ENCODE peak calls at places on chromosomes 7 and 10, in eight cellular contexts. S is transverse colon, O is prostate gland, Y is adrenal gland, C is gastrocnemius medialis, V is stomach, J is suprapubic skin, Z is HCT116. U is an unnamed sample.

GRCh38 chr7:155375337-155376277 is 77.9 kb downstream of the INSIG1 start:
- DNase-seq in S (no peak), O (no peak), Y (no peak), C (no peak), V (no peak), J (no peak), Z (no peak), U (no peak)

GRCh38 chr10:78865931-78866717 is 202.6 kb upstream of the ZMIZ1 start:
- DNase-seq in S (no peak), O (no peak), Y (no peak), C (no peak), V (no peak), J (no peak), Z (no peak), U (no peak)

GRCh38 chr7:38283809-38284208 is 10.4 kb upstream of the TARP start:
- DNase-seq in S (no peak), O (no peak), Y (no peak), C (no peak), V (no peak), J (no peak), Z (no peak), U (no peak)

GRCh38 chr7:87599336-87599735 is 1.3 kb downstream of the ABCB1 start:
- DNase-seq in S (peak), O (no peak), Y (peak), C (no peak), V (peak), J (no peak), Z (no peak), U (no peak)

GRCh38 chr10:26481914-26482550 is 43.9 kb downstream of the APBB1IP start:
- DNase-seq in S (peak), O (no peak), Y (peak), C (no peak), V (no peak), J (no peak), Z (no peak), U (no peak)

GRCh38 chr7:111168182-111168581 is 77.3 kb downstream of the LRRN3 start:
- DNase-seq in S (no peak), O (no peak), Y (no peak), C (no peak), V (no peak), J (no peak), Z (no peak), U (no peak)

GRCh38 chr7:24702674-24703235 is 54.5 kb downstream of the GSDME start:
- DNase-seq in S (no peak), O (no peak), Y (no peak), C (no peak), V (no peak), J (no peak), Z (no peak), U (no peak)

GRCh38 chr7:51214098-51214497 is 102.5 kb downstream of the COBL start:
- DNase-seq in S (no peak), O (no peak), Y (no peak), C (no peak), V (no peak), J (no peak), Z (no peak), U (no peak)

GRCh38 chr10:28790146-28790545 is 112.8 kb downstream of the BAMBI start:
- DNase-seq in S (no peak), O (no peak), Y (peak), C (no peak), V (no peak), J (no peak), Z (no peak), U (no peak)

GRCh38 chr10:123009105-123009805 is 449 bp downstream of the ACADSB start:
- DNase-seq in S (peak), O (peak), Y (peak), C (no peak), V (peak), J (peak), Z (no peak), U (peak)

GRCh38 chr10:23412223-23412622 is 26.7 kb upstream of the OTUD1 start:
- DNase-seq in S (no peak), O (no peak), Y (peak), C (no peak), V (no peak), J (no peak), Z (no peak), U (no peak)

GRCh38 chr7:53983505-53983904 is 558.7 kb upstream of the VSTM2A start:
- DNase-seq in S (no peak), O (no peak), Y (peak), C (no peak), V (no peak), J (no peak), Z (no peak), U (no peak)

GRCh38 chr10:58823983-58824382 is 311.3 kb downstream of the BICC1 start:
- DNase-seq in S (no peak), O (no peak), Y (no peak), C (no peak), V (no peak), J (no peak), Z (no peak), U (no peak)

GRCh38 chr10:63120554-63120953 is 12.6 kb upstream of the NRBF2 start:
- DNase-seq in S (no peak), O (no peak), Y (no peak), C (no peak), V (no peak), J (no peak), Z (no peak), U (peak)

GRCh38 chr7:133771778-133772421 is 355.2 kb upstream of the LRGUK start:
- DNase-seq in S (no peak), O (peak), Y (no peak), C (no peak), V (no peak), J (no peak), Z (no peak), U (peak)

GRCh38 chr7:90401989-90402388 is 1.3 kb upstream of the CLDN12 start:
- DNase-seq in S (peak), O (no peak), Y (peak), C (no peak), V (no peak), J (no peak), Z (no peak), U (no peak)

GRCh38 chr7:156999611-157000046 is 10.8 kb downstream of the MNX1 start:
- DNase-seq in S (peak), O (no peak), Y (no peak), C (no peak), V (peak), J (no peak), Z (no peak), U (peak)

GRCh38 chr10:79106651-79107050 is 37.9 kb downstream of the ZMIZ1 start:
- DNase-seq in S (no peak), O (no peak), Y (no peak), C (no peak), V (no peak), J (no peak), Z (no peak), U (no peak)

GRCh38 chr7:102856036-102856435 is 56.8 kb upstream of the LRRC17 start:
- DNase-seq in S (no peak), O (no peak), Y (no peak), C (no peak), V (no peak), J (no peak), Z (no peak), U (no peak)
- H3K4me3 ChIP-seq in S (no peak), O (no peak), Y (no peak), C (no peak), V (no peak), J (no peak), Z (no peak), U (no peak)

GRCh38 chr7:73842248-73842895 is at the start of gene METTL27:
- DNase-seq in S (peak), O (peak), Y (peak), C (peak), V (peak), J (peak), Z (peak), U (peak)
- TF ChIP-seq POLR2A in S (peak), O (peak), Y (peak), C (peak), V (no peak), J (no peak), Z (peak), U (no peak)

DNA sequence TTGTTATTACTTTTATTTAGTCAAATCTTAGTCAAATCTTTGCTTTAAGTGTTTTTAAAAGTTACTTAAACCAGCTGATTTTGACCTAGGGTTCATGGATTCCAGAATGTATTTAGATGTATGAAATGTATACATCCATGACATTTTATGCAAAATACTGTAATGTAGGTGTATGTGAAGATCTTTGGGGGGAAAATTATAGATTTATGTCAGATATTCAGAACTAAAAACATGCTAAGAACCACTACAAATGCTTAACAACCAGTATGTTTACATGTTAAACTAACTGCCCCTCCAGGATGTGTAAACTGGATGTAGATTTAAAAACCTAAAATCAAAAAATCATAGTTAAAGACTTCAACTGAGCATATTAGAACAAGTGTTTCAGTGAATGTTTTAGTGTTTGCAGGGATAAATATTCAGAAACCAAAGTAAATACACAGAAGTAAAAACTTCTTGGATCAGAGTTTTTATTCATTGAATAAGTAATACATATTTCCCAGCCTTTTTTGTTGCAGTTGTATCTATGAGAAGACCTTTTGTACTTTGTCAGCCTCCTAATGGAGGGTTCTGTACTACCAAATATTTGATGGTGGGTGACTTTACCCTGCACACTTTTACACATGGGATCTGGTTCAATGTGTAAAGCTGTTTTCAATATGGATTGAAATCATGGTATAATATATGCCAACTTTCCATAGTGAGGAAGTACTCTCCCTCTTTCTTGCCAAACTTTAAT is 3.9 kb downstream of the CPED1 start:
- DNase-seq in S (no peak), O (no peak), Y (no peak), C (no peak), V (no peak), J (no peak), Z (no peak), U (no peak)
- H3K4me3 ChIP-seq in S (no peak), O (no peak), Y (no peak), C (peak), V (no peak), J (no peak), Z (no peak), U (no peak)

GRCh38 chr7:78396190-78396589 is 597.6 kb downstream of the PHTF2 start:
- DNase-seq in S (no peak), O (no peak), Y (no peak), C (no peak), V (no peak), J (no peak), Z (no peak), U (no peak)

GRCh38 chr7:78400038-78400437 is 601.5 kb downstream of the PHTF2 start:
- DNase-seq in S (no peak), O (no peak), Y (no peak), C (no peak), V (no peak), J (no peak), Z (no peak), U (no peak)

GRCh38 chr7:78398576-78398975 is 600.0 kb downstream of the PHTF2 start:
- DNase-seq in S (no peak), O (no peak), Y (no peak), C (no peak), V (no peak), J (no peak), Z (no peak), U (no peak)

GRCh38 chr7:78398081-78398480 is 599.5 kb downstream of the PHTF2 start:
- DNase-seq in S (no peak), O (no peak), Y (no peak), C (no peak), V (no peak), J (no peak), Z (no peak), U (no peak)

DNA sequence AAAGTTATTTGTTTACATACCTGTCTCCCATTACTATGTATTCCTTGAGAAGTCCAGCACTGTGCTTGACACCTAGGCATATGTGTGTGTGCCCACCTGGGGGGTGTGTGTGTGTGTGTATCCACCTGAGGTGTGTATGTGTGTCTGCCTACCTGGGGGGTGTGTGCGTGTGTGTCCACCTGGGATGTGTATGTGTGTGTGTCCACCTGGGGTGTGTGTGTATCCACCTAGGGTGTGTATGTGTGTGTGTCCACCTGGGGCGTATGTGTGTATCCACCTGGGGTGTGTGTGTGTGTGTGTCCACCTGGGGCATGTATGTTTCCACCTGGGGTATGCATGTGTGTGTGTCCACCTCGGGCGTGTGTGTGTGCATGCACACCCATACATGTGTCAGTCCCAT is 603.5 kb downstream of the PHTF2 start:
- DNase-seq in S (no peak), O (no peak), Y (no peak), C (no peak), V (no peak), J (no peak), Z (no peak), U (no peak)
- TF ChIP-seq POLR2A in S (no peak), O (no peak), Y (no peak), C (no peak), V (no peak), J (no peak), Z (no peak), U (no peak)

GRCh38 chr7:132650498-132650897 is 74.2 kb upstream of the PLXNA4 start:
- DNase-seq in S (no peak), O (no peak), Y (peak), C (no peak), V (no peak), J (no peak), Z (no peak), U (no peak)

GRCh38 chr7:132654150-132654549 is 77.9 kb upstream of the PLXNA4 start:
- DNase-seq in S (no peak), O (no peak), Y (no peak), C (no peak), V (no peak), J (no peak), Z (peak), U (no peak)

GRCh38 chr7:132655071-132655761 is 78.9 kb upstream of the PLXNA4 start:
- DNase-seq in S (peak), O (peak), Y (peak), C (peak), V (peak), J (peak), Z (no peak), U (no peak)

GRCh38 chr7:132652507-132652906 is 76.2 kb upstream of the PLXNA4 start:
- DNase-seq in S (no peak), O (no peak), Y (no peak), C (no peak), V (no peak), J (no peak), Z (no peak), U (no peak)

DNA sequence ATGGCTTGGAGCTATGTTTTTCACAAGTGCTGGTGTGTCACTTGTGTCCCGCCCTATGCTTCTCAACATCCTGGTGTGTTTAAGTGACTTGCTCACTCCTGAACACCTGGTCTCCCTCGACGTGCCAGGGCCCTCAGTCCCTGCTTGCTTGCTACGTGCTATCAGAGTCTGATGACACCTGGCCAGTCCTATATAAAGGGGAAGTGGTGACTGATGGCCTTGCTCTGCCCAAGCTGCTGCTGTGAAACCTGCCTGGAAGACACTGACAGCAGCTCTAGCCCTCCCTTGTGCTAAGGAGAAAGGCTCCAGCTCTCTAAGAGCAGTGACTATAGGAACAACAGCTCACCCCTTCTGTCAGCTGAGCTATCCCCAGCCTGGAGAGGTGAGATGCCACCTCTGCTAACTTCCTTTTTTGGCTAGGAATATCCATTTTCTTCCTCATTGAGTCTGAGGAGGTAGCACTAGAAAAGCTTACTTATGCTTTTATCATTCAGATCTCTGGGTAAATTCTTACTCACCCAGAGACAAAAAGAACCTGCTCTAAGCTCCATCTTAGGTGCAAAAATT is 77.2 kb upstream of the PLXNA4 start:
- DNase-seq in S (no peak), O (no peak), Y (no peak), C (no peak), V (no peak), J (no peak), Z (no peak), U (no peak)
- H3K4me3 ChIP-seq in S (no peak), O (no peak), Y (no peak), C (no peak), V (no peak), J (no peak), Z (no peak), U (no peak)

GRCh38 chr7:150380463-150380862 is 1.3 kb downstream of the ZNF775 start:
- DNase-seq in S (no peak), O (no peak), Y (no peak), C (no peak), V (no peak), J (no peak), Z (no peak), U (no peak)
- TF ChIP-seq POLR2A in S (no peak), O (no peak), Y (no peak), C (no peak), V (no peak), J (no peak), Z (no peak), U (no peak)

GRCh38 chr10:75247797-75248196 is 12.0 kb upstream of the COMTD1 start:
- DNase-seq in S (no peak), O (no peak), Y (no peak), C (no peak), V (peak), J (peak), Z (no peak), U (no peak)
- H3K4me3 ChIP-seq in S (no peak), O (no peak), Y (no peak), C (no peak), V (no peak), J (no peak), Z (no peak), U (no peak)

GRCh38 chr7:55966851-55967250 is 2.5 kb downstream of the NIPSNAP2 start:
- DNase-seq in S (no peak), O (peak), Y (peak), C (peak), V (no peak), J (no peak), Z (no peak), U (no peak)

GRCh38 chr7:55969391-55969790 is 5.0 kb downstream of the NIPSNAP2 start:
- DNase-seq in S (no peak), O (no peak), Y (no peak), C (peak), V (no peak), J (no peak), Z (no peak), U (peak)

GRCh38 chr7:55973747-55974250 is 9.4 kb downstream of the NIPSNAP2 start:
- DNase-seq in S (no peak), O (no peak), Y (no peak), C (peak), V (no peak), J (no peak), Z (no peak), U (no peak)

GRCh38 chr7:55970561-55970960 is 6.2 kb downstream of the NIPSNAP2 start:
- DNase-seq in S (no peak), O (no peak), Y (no peak), C (peak), V (no peak), J (no peak), Z (no peak), U (peak)

DNA sequence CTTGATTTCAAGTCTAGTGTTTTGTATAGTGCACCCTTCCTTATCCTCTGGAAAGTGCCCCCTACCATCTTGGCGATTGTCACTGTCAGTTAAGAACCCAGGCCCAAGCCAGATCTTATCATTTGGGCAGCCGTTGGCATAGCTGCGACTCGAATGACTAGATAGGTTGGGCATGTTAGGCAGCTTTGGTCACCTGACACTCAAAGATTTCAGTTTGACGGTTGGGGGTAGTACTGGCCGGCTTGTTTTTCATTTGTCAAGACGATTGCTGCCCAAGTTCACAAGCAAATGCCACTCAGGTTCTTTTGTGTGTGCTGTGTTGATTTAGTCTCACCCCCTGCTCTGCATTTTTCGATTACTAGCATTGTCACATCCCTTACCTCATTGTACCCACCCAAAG is 6.7 kb downstream of the NIPSNAP2 start:
- DNase-seq in S (no peak), O (no peak), Y (peak), C (peak), V (no peak), J (no peak), Z (no peak), U (no peak)
- TF ChIP-seq POLR2A in S (no peak), O (no peak), Y (no peak), C (peak), V (no peak), J (no peak), Z (no peak), U (no peak)